ENCODE peak calls at places on chromosomes 7 and 10, in four cellular contexts. One of them, this sample, is unnamed.

GRCh38 chr7:94087664-94088352 is 83.7 kb upstream of the BET1 start:
- DNase-seq in H7: peak
- DNase-seq in activated effector memory CD4-positive, alpha-beta T cell treated with Interleukin-2 at 50 U/mL for 16 hours: no peak
- DNase-seq in stimulated activated CD4-positive, alpha-beta T cell treated with anti-CD3 and anti-CD28 coated beads, Interleukin-4, amount 100 ng/mL, for 1 hour: peak
- DNase-seq in this sample: peak

GRCh38 chr7:17185690-17186070 is 112.8 kb upstream of the AHR start:
- DNase-seq in H7: no peak
- DNase-seq in activated effector memory CD4-positive, alpha-beta T cell treated with Interleukin-2 at 50 U/mL for 16 hours: no peak
- DNase-seq in stimulated activated CD4-positive, alpha-beta T cell treated with anti-CD3 and anti-CD28 coated beads, Interleukin-4, amount 100 ng/mL, for 1 hour: no peak
- DNase-seq in this sample: no peak

GRCh38 chr10:86961481-86962091 is 3.2 kb downstream of the SNCG start:
- DNase-seq in H7: peak
- DNase-seq in activated effector memory CD4-positive, alpha-beta T cell treated with Interleukin-2 at 50 U/mL for 16 hours: no peak
- DNase-seq in stimulated activated CD4-positive, alpha-beta T cell treated with anti-CD3 and anti-CD28 coated beads, Interleukin-4, amount 100 ng/mL, for 1 hour: no peak
- DNase-seq in this sample: no peak

GRCh38 chr10:99834410-99834809 is 52.0 kb downstream of the ABCC2 start:
- DNase-seq in H7: no peak
- DNase-seq in activated effector memory CD4-positive, alpha-beta T cell treated with Interleukin-2 at 50 U/mL for 16 hours: no peak
- DNase-seq in stimulated activated CD4-positive, alpha-beta T cell treated with anti-CD3 and anti-CD28 coated beads, Interleukin-4, amount 100 ng/mL, for 1 hour: no peak
- DNase-seq in this sample: no peak

GRCh38 chr10:23343591-23344225 is 889 bp downstream of the C10orf67 start:
- DNase-seq in H7: peak
- DNase-seq in activated effector memory CD4-positive, alpha-beta T cell treated with Interleukin-2 at 50 U/mL for 16 hours: peak
- DNase-seq in stimulated activated CD4-positive, alpha-beta T cell treated with anti-CD3 and anti-CD28 coated beads, Interleukin-4, amount 100 ng/mL, for 1 hour: peak
- DNase-seq in this sample: peak

GRCh38 chr10:62844280-62845011 is 28.3 kb upstream of the EGR2 start:
- DNase-seq in H7: no peak
- DNase-seq in activated effector memory CD4-positive, alpha-beta T cell treated with Interleukin-2 at 50 U/mL for 16 hours: no peak
- DNase-seq in stimulated activated CD4-positive, alpha-beta T cell treated with anti-CD3 and anti-CD28 coated beads, Interleukin-4, amount 100 ng/mL, for 1 hour: peak
- DNase-seq in this sample: no peak

GRCh38 chr10:33273295-33274002 is 61.0 kb downstream of the NRP1 start:
- DNase-seq in H7: no peak
- DNase-seq in activated effector memory CD4-positive, alpha-beta T cell treated with Interleukin-2 at 50 U/mL for 16 hours: no peak
- DNase-seq in stimulated activated CD4-positive, alpha-beta T cell treated with anti-CD3 and anti-CD28 coated beads, Interleukin-4, amount 100 ng/mL, for 1 hour: no peak
- DNase-seq in this sample: peak

GRCh38 chr10:3502606-3503005 is 282.4 kb downstream of the KLF6 start:
- DNase-seq in H7: no peak
- DNase-seq in activated effector memory CD4-positive, alpha-beta T cell treated with Interleukin-2 at 50 U/mL for 16 hours: no peak
- DNase-seq in stimulated activated CD4-positive, alpha-beta T cell treated with anti-CD3 and anti-CD28 coated beads, Interleukin-4, amount 100 ng/mL, for 1 hour: no peak
- DNase-seq in this sample: no peak

GRCh38 chr7:104175336-104175984 is 32.4 kb downstream of the ORC5 start:
- DNase-seq in H7: peak
- DNase-seq in activated effector memory CD4-positive, alpha-beta T cell treated with Interleukin-2 at 50 U/mL for 16 hours: no peak
- DNase-seq in stimulated activated CD4-positive, alpha-beta T cell treated with anti-CD3 and anti-CD28 coated beads, Interleukin-4, amount 100 ng/mL, for 1 hour: no peak
- DNase-seq in this sample: no peak

GRCh38 chr10:22246680-22247391 is 29.0 kb upstream of the EBLN1 start:
- DNase-seq in H7: no peak
- DNase-seq in activated effector memory CD4-positive, alpha-beta T cell treated with Interleukin-2 at 50 U/mL for 16 hours: no peak
- DNase-seq in stimulated activated CD4-positive, alpha-beta T cell treated with anti-CD3 and anti-CD28 coated beads, Interleukin-4, amount 100 ng/mL, for 1 hour: no peak
- DNase-seq in this sample: no peak

This sample was measured in iPS-NIHi11.